ENCODE peak calls at places on chromosomes 13 and 19, in nine cellular contexts. One of them, this sample, is unnamed.

GRCh38 chr19:15507068-15508034 is 974 bp upstream of the CYP4F22 start:
- DNase-seq in spleen: no peak
- DNase-seq in gastrocnemius medialis: no peak
- DNase-seq in prostate gland: no peak
- DNase-seq in tibial nerve: no peak
- DNase-seq in Peyer's patch: no peak
- DNase-seq in breast epithelium: no peak
- DNase-seq in esophagus muscularis mucosa: no peak
- DNase-seq in heart left ventricle: no peak
- DNase-seq in this sample: no peak

GRCh38 chr19:9878511-9879196 is 43.5 kb downstream of the PIN1 start:
- DNase-seq in spleen: no peak
- DNase-seq in esophagus muscularis mucosa: no peak
- DNase-seq in breast epithelium: no peak
- DNase-seq in Peyer's patch: no peak
- DNase-seq in gastrocnemius medialis: no peak
- DNase-seq in prostate gland: no peak
- DNase-seq in tibial nerve: no peak
- DNase-seq in heart left ventricle: no peak
- DNase-seq in this sample: no peak

GRCh38 chr19:45933759-45934158 is 19.2 kb upstream of the NANOS2 start:
- DNase-seq in esophagus muscularis mucosa: no peak
- DNase-seq in spleen: peak
- DNase-seq in breast epithelium: no peak
- DNase-seq in gastrocnemius medialis: no peak
- DNase-seq in heart left ventricle: no peak
- DNase-seq in tibial nerve: no peak
- DNase-seq in prostate gland: no peak
- DNase-seq in Peyer's patch: no peak
- DNase-seq in this sample: no peak

GRCh38 chr13:43567608-43568007 is 219.2 kb downstream of the ENOX1 start:
- DNase-seq in esophagus muscularis mucosa: no peak
- DNase-seq in prostate gland: no peak
- DNase-seq in gastrocnemius medialis: no peak
- DNase-seq in spleen: no peak
- DNase-seq in tibial nerve: no peak
- DNase-seq in breast epithelium: no peak
- DNase-seq in heart left ventricle: no peak
- DNase-seq in Peyer's patch: no peak
- DNase-seq in this sample: no peak

GRCh38 chr13:71771144-71771543 is 95.9 kb downstream of the DACH1 start:
- DNase-seq in gastrocnemius medialis: no peak
- DNase-seq in breast epithelium: no peak
- DNase-seq in prostate gland: no peak
- DNase-seq in heart left ventricle: no peak
- DNase-seq in spleen: no peak
- DNase-seq in esophagus muscularis mucosa: no peak
- DNase-seq in Peyer's patch: no peak
- DNase-seq in tibial nerve: no peak
- DNase-seq in this sample: no peak

GRCh38 chr19:30686252-30686762 is 314.1 kb downstream of the ZNF536 start:
- DNase-seq in gastrocnemius medialis: no peak
- DNase-seq in spleen: no peak
- DNase-seq in Peyer's patch: no peak
- DNase-seq in breast epithelium: no peak
- DNase-seq in esophagus muscularis mucosa: no peak
- DNase-seq in prostate gland: no peak
- DNase-seq in heart left ventricle: no peak
- DNase-seq in tibial nerve: no peak
- DNase-seq in this sample: no peak

GRCh38 chr13:40477623-40478608 is 188.5 kb downstream of the FOXO1 start:
- DNase-seq in heart left ventricle: peak
- DNase-seq in gastrocnemius medialis: peak
- DNase-seq in spleen: no peak
- DNase-seq in tibial nerve: peak
- DNase-seq in Peyer's patch: no peak
- DNase-seq in prostate gland: no peak
- DNase-seq in breast epithelium: no peak
- DNase-seq in esophagus muscularis mucosa: no peak
- DNase-seq in this sample: peak

GRCh38 chr13:84418041-84418440 is 535.8 kb upstream of the SLITRK1 start:
- DNase-seq in esophagus muscularis mucosa: no peak
- DNase-seq in Peyer's patch: no peak
- DNase-seq in prostate gland: no peak
- DNase-seq in tibial nerve: no peak
- DNase-seq in heart left ventricle: no peak
- DNase-seq in gastrocnemius medialis: no peak
- DNase-seq in spleen: no peak
- DNase-seq in breast epithelium: no peak
- DNase-seq in this sample: no peak

GRCh38 chr19:11581740-11582139 is 4.3 kb upstream of the ACP5 start:
- DNase-seq in prostate gland: no peak
- DNase-seq in Peyer's patch: peak
- DNase-seq in gastrocnemius medialis: no peak
- DNase-seq in esophagus muscularis mucosa: no peak
- DNase-seq in breast epithelium: no peak
- DNase-seq in tibial nerve: no peak
- DNase-seq in heart left ventricle: no peak
- DNase-seq in spleen: peak
- DNase-seq in this sample: no peak

GRCh38 chr19:11577451-11578341 is at the start of gene ACP5:
- DNase-seq in prostate gland: no peak
- DNase-seq in Peyer's patch: no peak
- DNase-seq in spleen: peak
- DNase-seq in tibial nerve: no peak
- DNase-seq in breast epithelium: no peak
- DNase-seq in gastrocnemius medialis: no peak
- DNase-seq in esophagus muscularis mucosa: no peak
- DNase-seq in heart left ventricle: no peak
- DNase-seq in this sample: no peak

GRCh38 chr19:11580665-11581418 is 3.4 kb upstream of the ACP5 start:
- DNase-seq in Peyer's patch: no peak
- DNase-seq in heart left ventricle: no peak
- DNase-seq in esophagus muscularis mucosa: no peak
- DNase-seq in tibial nerve: no peak
- DNase-seq in prostate gland: peak
- DNase-seq in spleen: no peak
- DNase-seq in breast epithelium: no peak
- DNase-seq in gastrocnemius medialis: no peak
- DNase-seq in this sample: peak

GRCh38 chr19:11576186-11576585 is 1.3 kb downstream of the ACP5 start:
- DNase-seq in gastrocnemius medialis: no peak
- DNase-seq in spleen: peak
- DNase-seq in Peyer's patch: no peak
- DNase-seq in heart left ventricle: no peak
- DNase-seq in breast epithelium: no peak
- DNase-seq in prostate gland: no peak
- DNase-seq in esophagus muscularis mucosa: no peak
- DNase-seq in tibial nerve: no peak
- DNase-seq in this sample: no peak

DNA sequence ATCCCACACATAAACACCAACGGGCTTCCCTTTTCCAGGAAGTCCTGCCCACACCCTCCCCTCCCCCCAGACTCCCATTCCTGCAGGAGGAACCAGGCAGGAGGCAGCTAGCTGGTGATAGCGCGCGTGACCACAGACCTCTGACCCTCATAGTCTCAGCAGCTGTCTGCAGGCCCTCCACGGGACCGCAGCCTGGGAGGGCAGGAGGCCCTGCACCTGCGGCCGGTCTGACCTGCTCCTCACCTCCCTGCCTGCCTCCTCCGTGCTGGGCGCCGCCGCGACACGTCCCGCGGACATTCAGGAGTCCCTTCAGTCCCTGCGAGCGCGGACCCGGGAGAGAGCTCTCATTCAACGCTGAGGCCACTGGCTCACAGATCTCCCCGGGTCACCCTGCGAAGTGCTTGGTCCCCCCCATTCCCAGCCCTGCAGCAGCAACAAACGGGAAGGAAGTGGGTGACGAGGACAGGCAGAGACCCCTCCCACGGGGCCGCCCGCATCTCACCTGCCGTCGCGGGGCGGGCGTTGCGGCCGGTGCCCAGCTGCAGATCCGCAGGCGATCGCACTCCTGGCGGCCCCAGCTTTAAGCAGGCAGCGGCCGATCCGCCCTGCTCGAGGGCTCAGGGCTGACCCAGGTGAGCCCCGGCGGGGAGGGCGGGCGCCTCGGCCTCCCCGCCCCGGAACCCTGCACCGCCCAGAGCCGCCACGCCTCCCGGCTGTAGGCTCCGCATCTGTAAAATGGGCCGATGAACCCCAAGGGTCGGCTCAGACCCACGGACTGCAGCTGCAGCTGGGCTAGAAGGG is 1.1 kb upstream of the ACP5 start:
- DNase-seq in prostate gland: peak
- DNase-seq in breast epithelium: no peak
- DNase-seq in tibial nerve: peak
- DNase-seq in gastrocnemius medialis: peak
- DNase-seq in Peyer's patch: peak
- DNase-seq in esophagus muscularis mucosa: no peak
- DNase-seq in spleen: peak
- DNase-seq in heart left ventricle: peak
- DNase-seq in this sample: no peak
- H3K4me3 ChIP-seq in prostate gland: peak
- H3K4me3 ChIP-seq in breast epithelium: peak
- H3K4me3 ChIP-seq in tibial nerve: peak
- H3K4me3 ChIP-seq in gastrocnemius medialis: no peak
- H3K4me3 ChIP-seq in Peyer's patch: peak
- H3K4me3 ChIP-seq in esophagus muscularis mucosa: peak
- H3K4me3 ChIP-seq in spleen: peak
- H3K4me3 ChIP-seq in heart left ventricle: peak
- H3K4me3 ChIP-seq in this sample: peak

GRCh38 chr13:103033999-103034398 is 32.2 kb downstream of the SLC10A2 start:
- DNase-seq in Peyer's patch: no peak
- DNase-seq in heart left ventricle: no peak
- DNase-seq in esophagus muscularis mucosa: no peak
- DNase-seq in breast epithelium: no peak
- DNase-seq in tibial nerve: no peak
- DNase-seq in gastrocnemius medialis: no peak
- DNase-seq in spleen: no peak
- DNase-seq in prostate gland: no peak
- DNase-seq in this sample: no peak

GRCh38 chr13:103036268-103036667 is 29.9 kb downstream of the SLC10A2 start:
- DNase-seq in spleen: no peak
- DNase-seq in breast epithelium: no peak
- DNase-seq in gastrocnemius medialis: no peak
- DNase-seq in tibial nerve: no peak
- DNase-seq in prostate gland: no peak
- DNase-seq in esophagus muscularis mucosa: no peak
- DNase-seq in Peyer's patch: no peak
- DNase-seq in heart left ventricle: no peak
- DNase-seq in this sample: no peak

GRCh38 chr13:103044054-103044453 is 22.2 kb downstream of the SLC10A2 start:
- DNase-seq in esophagus muscularis mucosa: no peak
- DNase-seq in gastrocnemius medialis: no peak
- DNase-seq in spleen: no peak
- DNase-seq in tibial nerve: no peak
- DNase-seq in heart left ventricle: no peak
- DNase-seq in prostate gland: no peak
- DNase-seq in breast epithelium: no peak
- DNase-seq in Peyer's patch: no peak
- DNase-seq in this sample: no peak

GRCh38 chr13:103040006-103040405 is 26.2 kb downstream of the SLC10A2 start:
- DNase-seq in gastrocnemius medialis: no peak
- DNase-seq in prostate gland: no peak
- DNase-seq in esophagus muscularis mucosa: no peak
- DNase-seq in breast epithelium: no peak
- DNase-seq in Peyer's patch: no peak
- DNase-seq in tibial nerve: no peak
- DNase-seq in heart left ventricle: no peak
- DNase-seq in spleen: no peak
- DNase-seq in this sample: no peak

GRCh38 chr13:103039183-103039582 is 27.0 kb downstream of the SLC10A2 start:
- DNase-seq in esophagus muscularis mucosa: no peak
- DNase-seq in breast epithelium: no peak
- DNase-seq in spleen: no peak
- DNase-seq in tibial nerve: no peak
- DNase-seq in Peyer's patch: no peak
- DNase-seq in heart left ventricle: no peak
- DNase-seq in gastrocnemius medialis: no peak
- DNase-seq in prostate gland: no peak
- DNase-seq in this sample: no peak
- TF ChIP-seq CTCF in esophagus muscularis mucosa: no peak
- TF ChIP-seq CTCF in breast epithelium: no peak
- TF ChIP-seq CTCF in spleen: no peak
- TF ChIP-seq CTCF in tibial nerve: no peak
- TF ChIP-seq CTCF in Peyer's patch: no peak
- TF ChIP-seq CTCF in heart left ventricle: no peak
- TF ChIP-seq CTCF in gastrocnemius medialis: no peak
- TF ChIP-seq CTCF in prostate gland: no peak
- TF ChIP-seq CTCF in this sample: no peak

GRCh38 chr13:32984857-32985626 is 31.2 kb upstream of the KL start:
- DNase-seq in Peyer's patch: no peak
- DNase-seq in tibial nerve: no peak
- DNase-seq in esophagus muscularis mucosa: peak
- DNase-seq in gastrocnemius medialis: no peak
- DNase-seq in heart left ventricle: no peak
- DNase-seq in spleen: no peak
- DNase-seq in breast epithelium: peak
- DNase-seq in prostate gland: peak
- DNase-seq in this sample: peak

GRCh38 chr13:32987462-32987861 is 28.8 kb upstream of the KL start:
- DNase-seq in prostate gland: no peak
- DNase-seq in Peyer's patch: no peak
- DNase-seq in esophagus muscularis mucosa: no peak
- DNase-seq in gastrocnemius medialis: no peak
- DNase-seq in heart left ventricle: no peak
- DNase-seq in spleen: no peak
- DNase-seq in tibial nerve: no peak
- DNase-seq in breast epithelium: no peak
- DNase-seq in this sample: peak

GRCh38 chr13:32989331-32989730 is 26.9 kb upstream of the KL start:
- DNase-seq in tibial nerve: no peak
- DNase-seq in gastrocnemius medialis: no peak
- DNase-seq in breast epithelium: no peak
- DNase-seq in esophagus muscularis mucosa: no peak
- DNase-seq in Peyer's patch: no peak
- DNase-seq in spleen: no peak
- DNase-seq in prostate gland: no peak
- DNase-seq in heart left ventricle: no peak
- DNase-seq in this sample: no peak

GRCh38 chr13:32988588-32989256 is 27.5 kb upstream of the KL start:
- DNase-seq in esophagus muscularis mucosa: peak
- DNase-seq in prostate gland: no peak
- DNase-seq in tibial nerve: no peak
- DNase-seq in Peyer's patch: no peak
- DNase-seq in breast epithelium: no peak
- DNase-seq in heart left ventricle: no peak
- DNase-seq in gastrocnemius medialis: no peak
- DNase-seq in spleen: no peak
- DNase-seq in this sample: no peak

GRCh38 chr13:32986552-32986951 is 29.7 kb upstream of the KL start:
- DNase-seq in heart left ventricle: no peak
- DNase-seq in spleen: no peak
- DNase-seq in prostate gland: no peak
- DNase-seq in esophagus muscularis mucosa: peak
- DNase-seq in gastrocnemius medialis: no peak
- DNase-seq in tibial nerve: no peak
- DNase-seq in Peyer's patch: no peak
- DNase-seq in breast epithelium: no peak
- DNase-seq in this sample: no peak
- TF ChIP-seq POLR2A in heart left ventricle: no peak
- TF ChIP-seq POLR2A in spleen: no peak
- TF ChIP-seq POLR2A in prostate gland: no peak
- TF ChIP-seq POLR2A in esophagus muscularis mucosa: no peak
- TF ChIP-seq POLR2A in gastrocnemius medialis: no peak
- TF ChIP-seq POLR2A in tibial nerve: no peak
- TF ChIP-seq POLR2A in Peyer's patch: no peak
- TF ChIP-seq POLR2A in breast epithelium: no peak
- TF ChIP-seq POLR2A in this sample: no peak

GRCh38 chr19:35139618-35139943 is 957 bp downstream of the FXYD1 start:
- DNase-seq in prostate gland: no peak
- DNase-seq in esophagus muscularis mucosa: no peak
- DNase-seq in Peyer's patch: no peak
- DNase-seq in tibial nerve: no peak
- DNase-seq in spleen: peak
- DNase-seq in heart left ventricle: no peak
- DNase-seq in gastrocnemius medialis: peak
- DNase-seq in breast epithelium: no peak
- DNase-seq in this sample: no peak
- H3K4me3 ChIP-seq in prostate gland: peak
- H3K4me3 ChIP-seq in esophagus muscularis mucosa: peak
- H3K4me3 ChIP-seq in Peyer's patch: peak
- H3K4me3 ChIP-seq in tibial nerve: peak
- H3K4me3 ChIP-seq in spleen: no peak
- H3K4me3 ChIP-seq in heart left ventricle: peak
- H3K4me3 ChIP-seq in gastrocnemius medialis: peak
- H3K4me3 ChIP-seq in breast epithelium: peak
- H3K4me3 ChIP-seq in this sample: no peak